ENCODE peak calls at places on chromosome 10, in seven cellular contexts. B is adrenal gland, N is upper lobe of right lung, L is IMR-90, D is fibroblast of lung, H is colonic mucosa, Q is ovary. M is an unnamed sample. For H3K4me1, the result is how much of the 10 kb centered on the place peaks cover.

GRCh38 chr10:131816941-131817700 is 83.7 kb upstream of the PPP2R2D start:
- DNase-seq in B (no peak), N (no peak), L (no peak), D (no peak), H (peak), Q (no peak), M (no peak)

GRCh38 chr10:63553031-63553430 is 31.8 kb downstream of the REEP3 start:
- DNase-seq in B (no peak), N (no peak), L (peak), D (peak), H (no peak), Q (no peak), M (no peak)

GRCh38 chr10:6563075-6563474 is 17.0 kb downstream of the PRKCQ start:
- DNase-seq in B (no peak), N (no peak), L (no peak), D (no peak), H (no peak), Q (no peak), M (peak)

GRCh38 chr10:11229893-11230292 is 212.2 kb downstream of the CELF2 start:
- DNase-seq in B (no peak), N (no peak), L (no peak), D (no peak), H (no peak), Q (no peak), M (no peak)

GRCh38 chr10:130336612-130337304 is 200.6 kb downstream of the GLRX3 start:
- DNase-seq in B (no peak), N (no peak), L (no peak), D (no peak), H (no peak), Q (no peak), M (peak)

GRCh38 chr10:112775892-112776679 is 174.0 kb upstream of the TCF7L2 start:
- DNase-seq in B (peak), N (no peak), L (no peak), D (no peak), H (no peak), Q (no peak), M (peak)

GRCh38 chr10:4656576-4657194 is 169.3 kb upstream of the AKR1E2 start:
- DNase-seq in B (peak), N (no peak), L (peak), D (peak), H (peak), Q (peak), M (peak)

GRCh38 chr10:43299579-43299978 is 32.7 kb upstream of the RASGEF1A start:
- DNase-seq in B (no peak), N (no peak), L (no peak), D (no peak), H (no peak), Q (no peak), M (peak)

DNA sequence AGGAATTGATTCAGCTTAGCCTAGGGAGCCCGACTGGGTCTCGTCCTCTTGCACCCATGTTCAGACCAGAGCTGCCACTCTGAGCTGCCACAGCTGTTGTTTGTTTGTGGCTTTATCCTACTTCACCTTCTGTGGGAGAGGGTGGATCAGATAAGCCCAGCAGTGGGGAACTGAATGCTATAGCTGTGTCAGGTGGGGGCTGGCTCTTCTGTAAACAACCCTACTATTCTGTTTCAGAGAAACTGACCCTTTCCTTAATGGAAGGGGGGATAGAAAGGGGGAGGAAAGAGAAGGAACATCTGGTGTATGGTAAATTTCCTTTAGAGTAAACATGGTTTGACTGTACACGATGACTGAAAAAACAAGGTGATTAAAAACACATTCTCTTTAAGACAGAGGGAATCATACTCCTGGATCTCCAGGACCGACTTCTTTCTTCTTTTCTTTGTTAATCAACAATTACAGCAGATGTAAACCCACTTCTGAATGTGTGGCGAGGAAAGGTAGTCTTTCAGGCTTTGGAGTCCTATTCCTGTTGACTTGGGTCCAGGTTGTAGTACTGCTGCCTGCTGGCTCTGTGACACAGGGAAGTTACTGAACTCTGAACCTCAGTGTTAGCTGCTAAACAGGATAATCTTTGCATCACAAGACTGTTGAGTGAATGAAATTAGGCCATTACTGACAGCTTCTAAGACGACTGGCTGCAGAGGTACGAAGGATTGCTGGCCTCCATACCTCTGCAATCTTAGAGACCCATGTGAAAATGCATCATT is 6.0 kb downstream of the PRXL2A start:
- DNase-seq in B (no peak), N (no peak), L (peak), D (peak), H (peak), Q (no peak), M (peak)
- H3K4me1 ChIP-seq in B (under half), N (under half), L (under half), D (under half), H (under half), Q (under half), M (under half)

GRCh38 chr10:22848509-22848908 is 79.3 kb upstream of the ARMC3 start:
- DNase-seq in B (no peak), N (no peak), L (no peak), D (no peak), H (no peak), Q (no peak), M (no peak)
- H3K27ac ChIP-seq in B (peak), N (peak), L (no peak), D (no peak), H (no peak), Q (no peak), M (no peak)

GRCh38 chr10:80185522-80186299 is 19.6 kb downstream of the ANXA11 start:
- DNase-seq in B (no peak), N (no peak), L (no peak), D (no peak), H (no peak), Q (no peak), M (no peak)

GRCh38 chr10:80186364-80187012 is 18.8 kb downstream of the ANXA11 start:
- DNase-seq in B (no peak), N (no peak), L (no peak), D (no peak), H (no peak), Q (no peak), M (no peak)

GRCh38 chr10:80187465-80188409 is 17.6 kb downstream of the ANXA11 start:
- DNase-seq in B (no peak), N (no peak), L (no peak), D (no peak), H (peak), Q (no peak), M (peak)

GRCh38 chr10:80188713-80189112 is 16.6 kb downstream of the ANXA11 start:
- DNase-seq in B (no peak), N (no peak), L (no peak), D (no peak), H (no peak), Q (no peak), M (no peak)

GRCh38 chr10:80187060-80187459 is 18.3 kb downstream of the ANXA11 start:
- DNase-seq in B (no peak), N (no peak), L (no peak), D (no peak), H (peak), Q (no peak), M (no peak)
- H3K4me1 ChIP-seq in B (under half), N (half or more), L (under half), D (under half), H (under half), Q (under half), M (under half)

GRCh38 chr10:17232276-17232987 is 4.4 kb downstream of the VIM start:
- DNase-seq in B (no peak), N (no peak), L (peak), D (no peak), H (no peak), Q (no peak), M (no peak)
- H3K27ac ChIP-seq in B (no peak), N (peak), L (no peak), D (peak), H (no peak), Q (peak), M (peak)

GRCh38 chr10:72757712-72758111 is 65.8 kb downstream of the MCU start:
- DNase-seq in B (no peak), N (no peak), L (no peak), D (no peak), H (no peak), Q (no peak), M (no peak)

GRCh38 chr10:72756674-72757385 is 64.9 kb downstream of the MCU start:
- DNase-seq in B (no peak), N (no peak), L (peak), D (no peak), H (no peak), Q (no peak), M (no peak)

GRCh38 chr10:72753760-72754231 is 61.9 kb downstream of the MCU start:
- DNase-seq in B (no peak), N (no peak), L (no peak), D (no peak), H (no peak), Q (no peak), M (no peak)

GRCh38 chr10:72759584-72759983 is 67.6 kb downstream of the MCU start:
- DNase-seq in B (no peak), N (no peak), L (no peak), D (no peak), H (no peak), Q (no peak), M (no peak)

DNA sequence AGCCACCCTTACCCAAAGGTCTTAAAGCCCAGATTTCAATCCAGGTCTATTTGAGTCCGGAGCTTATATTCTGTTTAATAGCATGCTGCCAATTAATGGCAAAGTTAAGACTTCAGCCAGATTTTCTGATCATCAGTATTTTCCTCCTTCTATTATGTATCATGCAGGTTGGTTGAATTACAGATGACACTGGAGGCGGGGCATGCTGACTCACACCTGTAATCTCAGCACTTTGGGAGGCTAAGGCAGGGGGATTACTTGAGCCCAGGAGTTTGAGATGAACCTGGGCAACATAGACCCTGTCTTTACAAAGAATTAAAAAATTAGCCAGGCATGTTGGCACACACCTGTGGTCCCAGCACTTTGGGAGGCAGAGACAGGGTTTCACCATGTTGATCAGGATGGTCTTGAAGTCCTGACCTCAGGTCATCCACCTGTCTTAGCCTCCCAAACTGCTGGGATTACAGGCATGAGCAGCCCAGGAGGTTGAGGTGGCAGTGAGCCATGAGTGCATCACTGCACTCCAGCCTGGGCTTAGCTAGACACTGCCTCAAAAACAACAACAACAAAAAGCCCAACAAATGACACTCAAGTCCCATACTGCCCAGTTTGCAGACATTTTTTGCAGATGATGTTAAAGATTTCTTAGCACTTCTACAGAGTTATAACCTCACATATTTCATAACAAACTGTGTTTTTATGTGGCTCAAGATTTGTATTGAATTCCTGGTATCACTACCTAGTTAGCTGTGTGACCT is 62.5 kb downstream of the MCU start:
- DNase-seq in B (no peak), N (no peak), L (no peak), D (no peak), H (no peak), Q (no peak), M (no peak)
- H3K4me1 ChIP-seq in B (under half), N (under half), L (under half), D (under half), H (under half), Q (under half), M (under half)